ENCODE peak calls at places on chromosomes 2 and 18, in seven cellular contexts. C, T, X, F, Q, Y and W are unnamed samples.

GRCh38 chr2:204950695-204951094 is 405.4 kb downstream of the PARD3B start:
- DNase-seq in C (no peak), T (no peak), X (no peak), F (no peak), Q (no peak), Y (peak), W (peak)

GRCh38 chr18:26867471-26867870 is 2.0 kb upstream of the AQP4 start:
- DNase-seq in C (no peak), T (no peak), X (no peak), F (no peak), Q (no peak), Y (no peak), W (no peak)

GRCh38 chr2:149735237-149735958 is 147.8 kb upstream of the MMADHC start:
- DNase-seq in C (no peak), T (no peak), X (no peak), F (no peak), Q (no peak), Y (peak), W (peak)

GRCh38 chr2:176637497-176638166 is 368.4 kb downstream of the MTX2 start:
- DNase-seq in C (no peak), T (peak), X (no peak), F (peak), Q (no peak), Y (peak), W (peak)

GRCh38 chr2:72057308-72057707 is 90.4 kb downstream of the CYP26B1 start:
- DNase-seq in C (no peak), T (no peak), X (no peak), F (no peak), Q (no peak), Y (no peak), W (no peak)

GRCh38 chr2:101380376-101380775 is 6.9 kb downstream of the CREG2 start:
- DNase-seq in C (no peak), T (no peak), X (no peak), F (no peak), Q (no peak), Y (peak), W (no peak)

GRCh38 chr2:127664065-127664894 is 11.1 kb downstream of the LIMS2 start:
- DNase-seq in C (no peak), T (peak), X (no peak), F (peak), Q (no peak), Y (no peak), W (no peak)

GRCh38 chr18:11149441-11150270 is at the start of gene PIEZO2:
- DNase-seq in C (peak), T (peak), X (peak), F (peak), Q (no peak), Y (peak), W (peak)

GRCh38 chr18:46333371-46334199 is 229.4 kb downstream of the HAUS1 start:
- DNase-seq in C (peak), T (peak), X (peak), F (peak), Q (no peak), Y (no peak), W (peak)

GRCh38 chr2:207913772-207914358 is 111.5 kb downstream of the PLEKHM3 start:
- DNase-seq in C (no peak), T (no peak), X (no peak), F (no peak), Q (no peak), Y (no peak), W (no peak)

GRCh38 chr2:71798266-71799012 is 345.1 kb downstream of the DYSF start:
- DNase-seq in C (no peak), T (peak), X (peak), F (peak), Q (no peak), Y (peak), W (peak)